ENCODE peak calls at places on chromosome 13, in five cellular contexts. A, Z, S, V and T are unnamed samples.

GRCh38 chr13:95571941-95572340 is 19.4 kb downstream of the CLDN10 start:
- DNase-seq in A (no peak), Z (no peak), S (no peak), V (no peak), T (no peak)

GRCh38 chr13:73060251-73061160 is 1.7 kb downstream of the KLF5 start:
- DNase-seq in A (peak), Z (peak), S (no peak), V (peak), T (no peak)

GRCh38 chr13:92843549-92843948 is 383.1 kb upstream of the GPC6 start:
- DNase-seq in A (peak), Z (peak), S (no peak), V (no peak), T (no peak)

GRCh38 chr13:44899967-44900366 is 89.3 kb downstream of the NUFIP1 start:
- DNase-seq in A (no peak), Z (no peak), S (no peak), V (no peak), T (no peak)

GRCh38 chr13:33106656-33107402 is 90.6 kb downstream of the KL start:
- DNase-seq in A (no peak), Z (peak), S (no peak), V (no peak), T (no peak)

GRCh38 chr13:81596224-81596753 is 1255.4 kb upstream of the SPRY2 start:
- DNase-seq in A (no peak), Z (no peak), S (no peak), V (no peak), T (no peak)

GRCh38 chr13:97627566-97627965 is 193.6 kb downstream of the RAP2A start:
- DNase-seq in A (peak), Z (peak), S (no peak), V (peak), T (peak)

GRCh38 chr13:100608906-100609305 is 20.3 kb upstream of the GGACT start:
- DNase-seq in A (peak), Z (peak), S (no peak), V (no peak), T (no peak)

GRCh38 chr13:33787051-33787591 is 30.8 kb upstream of the RFC3 start:
- DNase-seq in A (no peak), Z (peak), S (no peak), V (no peak), T (no peak)

GRCh38 chr13:100440756-100441421 is 147.7 kb downstream of the GGACT start:
- DNase-seq in A (peak), Z (peak), S (no peak), V (no peak), T (no peak)

GRCh38 chr13:112465251-112466131 is 89.3 kb downstream of the SPACA7 start:
- DNase-seq in A (no peak), Z (no peak), S (no peak), V (no peak), T (no peak)

GRCh38 chr13:73995752-73996151 is 138.5 kb downstream of the KLF12 start:
- DNase-seq in A (no peak), Z (no peak), S (no peak), V (no peak), T (no peak)

GRCh38 chr13:23979361-23980159 is 82.3 kb upstream of the C1QTNF9B start:
- DNase-seq in A (peak), Z (peak), S (peak), V (peak), T (peak)

GRCh38 chr13:79392882-79393563 is 13.0 kb downstream of the RBM26 start:
- DNase-seq in A (no peak), Z (peak), S (no peak), V (no peak), T (no peak)

GRCh38 chr13:99677388-99677951 is 176.2 kb downstream of the TM9SF2 start:
- DNase-seq in A (peak), Z (no peak), S (no peak), V (no peak), T (no peak)

GRCh38 chr13:98267080-98267912 is 90.2 kb upstream of the RNF113B start:
- DNase-seq in A (no peak), Z (peak), S (no peak), V (peak), T (peak)

GRCh38 chr13:83499286-83499685 is 383.0 kb downstream of the SLITRK1 start:
- DNase-seq in A (no peak), Z (peak), S (no peak), V (no peak), T (no peak)

GRCh38 chr13:42628666-42629065 is 54.7 kb downstream of the TNFSF11 start:
- DNase-seq in A (no peak), Z (no peak), S (no peak), V (no peak), T (no peak)

GRCh38 chr13:99043700-99044300 is 65.9 kb upstream of the DOCK9 start:
- DNase-seq in A (no peak), Z (no peak), S (no peak), V (no peak), T (no peak)

GRCh38 chr13:113942591-113943103 is 31.2 kb downstream of the C13orf46 start:
- DNase-seq in A (no peak), Z (no peak), S (no peak), V (peak), T (no peak)

GRCh38 chr13:91664036-91664435 is 265.6 kb downstream of the GPC5 start:
- DNase-seq in A (no peak), Z (no peak), S (no peak), V (no peak), T (no peak)

GRCh38 chr13:50893211-50893852 is 16.3 kb upstream of the RNASEH2B start:
- DNase-seq in A (no peak), Z (peak), S (no peak), V (no peak), T (no peak)

GRCh38 chr13:71722206-71722605 is 144.8 kb downstream of the DACH1 start:
- DNase-seq in A (peak), Z (peak), S (no peak), V (no peak), T (no peak)

GRCh38 chr13:91744284-91744683 is 345.9 kb downstream of the GPC5 start:
- DNase-seq in A (no peak), Z (no peak), S (no peak), V (no peak), T (no peak)

GRCh38 chr13:96821381-96821780 is 172.9 kb downstream of the OXGR1 start:
- DNase-seq in A (peak), Z (peak), S (no peak), V (no peak), T (no peak)

GRCh38 chr13:21081926-21082325 is 20.5 kb upstream of the LATS2 start:
- DNase-seq in A (no peak), Z (no peak), S (no peak), V (no peak), T (no peak)

GRCh38 chr13:41767801-41768200 is 193.1 kb downstream of the VWA8 start:
- DNase-seq in A (peak), Z (peak), S (no peak), V (no peak), T (no peak)

GRCh38 chr13:53201454-53202225 is 173.0 kb downstream of the OLFM4 start:
- DNase-seq in A (no peak), Z (no peak), S (no peak), V (no peak), T (no peak)

GRCh38 chr13:92838786-92839185 is 387.8 kb upstream of the GPC6 start:
- DNase-seq in A (peak), Z (peak), S (no peak), V (no peak), T (no peak)

GRCh38 chr13:49292742-49293498 is 45.2 kb downstream of the CDADC1 start:
- DNase-seq in A (peak), Z (peak), S (peak), V (peak), T (no peak)

GRCh38 chr13:108705031-108705430 is 75.6 kb downstream of the MYO16 start:
- DNase-seq in A (no peak), Z (no peak), S (no peak), V (no peak), T (no peak)

GRCh38 chr13:27001705-27002104 is 169.9 kb downstream of the USP12 start:
- DNase-seq in A (no peak), Z (no peak), S (no peak), V (no peak), T (no peak)

GRCh38 chr13:111472559-111473460 is 152.4 kb downstream of the TEX29 start:
- DNase-seq in A (no peak), Z (no peak), S (no peak), V (no peak), T (no peak)

GRCh38 chr13:26476111-26476743 is 81.3 kb upstream of the WASF3 start:
- DNase-seq in A (peak), Z (peak), S (no peak), V (peak), T (peak)

GRCh38 chr13:105814219-105814901 is 721.1 kb downstream of the EFNB2 start:
- DNase-seq in A (no peak), Z (no peak), S (no peak), V (no peak), T (no peak)

GRCh38 chr13:102197193-102197592 is 204.7 kb downstream of the FGF14 start:
- DNase-seq in A (no peak), Z (peak), S (no peak), V (no peak), T (no peak)